ENCODE peak calls at places on chromosomes 11 and 22, in nine cellular contexts. D, K, A, W, I, Q, G, U and V are unnamed samples.
A peak's percentile ranks its signal among the peaks of the same experiment; 100 is the strongest.

GRCh38 chr22:36860821-36861659 is at the start of gene NCF4:
- DNase-seq in K (peak; percentile 88), U (no peak), G (no peak), A (no peak), Q (no peak), I (no peak), D (peak; percentile 91), W (no peak), V (no peak)

GRCh38 chr11:96264364-96264763 is 78.6 kb downstream of the MAML2 start:
- DNase-seq in A (no peak), K (no peak), I (no peak), W (no peak), Q (no peak), U (no peak), G (no peak), D (no peak), V (no peak)

GRCh38 chr11:74634537-74634936 is 42.2 kb downstream of the POLD3 start:
- DNase-seq in I (peak; percentile 29), W (no peak), K (no peak), D (no peak), Q (no peak), U (peak; percentile 16), G (peak; percentile 71), A (no peak), V (peak; percentile 8)

GRCh38 chr11:108858624-108859023 is 193.8 kb downstream of the DDX10 start:
- DNase-seq in U (no peak), W (no peak), K (no peak), I (no peak), G (no peak), Q (no peak), A (no peak), D (no peak), V (no peak)

GRCh38 chr11:23123766-23124165 is 263.5 kb upstream of the CCDC179 start:
- DNase-seq in A (no peak), K (no peak), I (no peak), W (no peak), G (no peak), D (no peak), U (no peak), Q (no peak), V (peak; percentile 2)

GRCh38 chr22:42035256-42035655 is 35.4 kb downstream of the NAGA start:
- DNase-seq in G (no peak), I (no peak), Q (no peak), U (no peak), D (no peak), K (no peak), W (no peak), A (no peak), V (no peak)

GRCh38 chr11:75022759-75023396 is 34.1 kb downstream of the NEU3 start:
- DNase-seq in I (peak; percentile 57), A (peak; percentile 83), W (no peak), D (peak; percentile 40), G (peak; percentile 60), U (peak; percentile 87), Q (peak; percentile 78), K (peak; percentile 76), V (peak; percentile 66)

GRCh38 chr11:78902771-78903507 is 328.3 kb upstream of the NARS2 start:
- DNase-seq in G (no peak), D (peak; percentile 8), I (no peak), K (no peak), A (no peak), W (no peak), Q (no peak), U (no peak), V (no peak)

GRCh38 chr11:104199041-104199440 is 35.1 kb upstream of the PDGFD start:
- DNase-seq in W (no peak), Q (no peak), K (no peak), A (no peak), D (no peak), G (no peak), I (no peak), U (no peak), V (no peak)

GRCh38 chr22:43534916-43535315 is 123.1 kb downstream of the MPPED1 start:
- DNase-seq in A (no peak), Q (no peak), K (no peak), D (no peak), U (no peak), W (no peak), G (no peak), I (no peak), V (no peak)

GRCh38 chr11:61814958-61815789 is 1.6 kb downstream of the FADS1 start:
- DNase-seq in W (peak; percentile 97), G (peak; percentile 97), D (peak; percentile 93), I (peak; percentile 83), U (peak; percentile 92), K (peak; percentile 98), Q (peak; percentile 97), A (peak; percentile 84), V (peak; percentile 97)

GRCh38 chr22:31872209-31872608 is 72.1 kb upstream of the YWHAH start:
- DNase-seq in K (no peak), Q (no peak), D (no peak), G (no peak), I (no peak), W (no peak), A (no peak), U (no peak), V (no peak)

GRCh38 chr11:64772318-64773018 is 5.9 kb downstream of the SF1 start:
- DNase-seq in W (no peak), I (no peak), U (no peak), K (no peak), D (no peak), A (no peak), G (no peak), Q (no peak), V (no peak)

DNA sequence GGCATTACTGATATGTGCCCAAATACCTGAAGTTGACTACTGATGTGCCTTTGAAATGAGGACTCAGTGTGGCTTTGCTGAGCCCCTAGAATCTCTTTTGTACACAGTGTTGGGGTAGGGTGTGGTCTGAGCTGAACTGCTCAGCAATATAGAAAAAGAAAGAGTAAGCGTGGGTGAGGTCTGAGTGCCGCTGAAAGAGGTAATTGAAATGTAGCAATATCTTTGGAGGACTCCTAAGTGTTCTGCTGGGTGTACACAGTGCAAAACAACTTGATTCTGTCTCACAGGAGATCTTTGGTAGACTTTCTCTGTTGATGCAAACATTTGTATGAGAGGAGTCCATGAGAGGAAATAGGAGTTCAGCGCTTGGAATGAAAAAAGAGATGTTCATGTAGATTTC is 73.7 kb upstream of the PTPN5 start:
- DNase-seq in U (no peak), G (no peak), D (no peak), I (no peak), A (no peak), W (no peak), Q (no peak), K (no peak), V (no peak)
- H3K4me3 ChIP-seq in U (no peak overlapping the region), G (no peak overlapping the region), D (no peak overlapping the region), I (no peak overlapping the region), A (no peak overlapping the region), W (no peak overlapping the region), Q (no peak overlapping the region), K (no peak overlapping the region), V (no peak overlapping the region)

GRCh38 chr11:16982256-16982671 is 31.9 kb downstream of the PLEKHA7 start:
- DNase-seq in U (no peak), Q (no peak), W (no peak), I (no peak), A (no peak), K (no peak), G (no peak), D (no peak), V (no peak)
- H3K27me3 ChIP-seq in U (no peaks in the 10 kb centered on the region), Q (no peaks in the 10 kb centered on the region), W (no peaks in the 10 kb centered on the region), I (no peaks in the 10 kb centered on the region), A (no peaks in the 10 kb centered on the region), K (no peaks in the 10 kb centered on the region), G (no peaks in the 10 kb centered on the region), D (no peaks in the 10 kb centered on the region), V (no peaks in the 10 kb centered on the region)

DNA sequence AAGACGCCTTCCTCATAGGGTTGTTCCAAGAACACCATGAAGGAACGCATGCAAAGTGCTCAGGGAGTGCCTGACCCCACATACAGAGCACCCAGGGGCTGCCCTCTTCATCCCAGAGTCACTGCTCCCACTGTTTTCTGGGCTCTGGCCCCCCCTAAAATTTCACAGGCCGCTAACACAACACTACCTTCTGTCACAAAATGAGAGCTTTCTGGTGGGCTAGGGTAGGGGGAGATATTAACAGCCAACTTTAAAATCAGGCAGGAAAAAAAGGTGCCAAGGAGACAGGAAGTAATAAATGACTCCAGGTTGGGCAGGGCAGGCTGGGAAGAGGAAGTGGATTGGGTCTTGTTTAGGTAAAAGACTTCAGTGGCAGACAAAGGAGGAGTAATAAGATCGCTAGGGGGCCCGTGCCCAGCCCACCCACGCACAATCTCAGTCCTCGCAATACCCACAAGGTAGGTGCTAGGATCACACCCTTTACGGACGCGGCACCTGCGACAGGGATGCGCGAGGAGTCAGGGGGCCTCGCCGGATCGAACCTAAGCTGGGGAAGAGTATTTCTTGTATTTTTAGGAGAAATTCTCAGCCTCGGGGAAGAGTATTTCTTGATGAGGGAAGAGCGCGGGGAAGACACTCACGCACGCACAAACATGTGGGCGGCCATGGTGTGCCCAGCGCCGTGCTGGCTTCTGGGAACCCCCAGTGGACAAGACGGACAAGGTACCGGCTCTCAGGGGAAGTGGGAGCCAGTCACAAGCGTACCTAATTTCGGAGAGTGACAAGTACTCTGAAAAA is 911 bp upstream of the FAM118A start:
- DNase-seq in A (no peak), U (no peak), Q (no peak), I (no peak), G (peak; percentile 23), D (no peak), K (no peak), W (no peak), V (no peak)
- H3K4me3 ChIP-seq in A (peak overlapping the region; percentile 95), U (peak overlapping the region; percentile 31), Q (peak overlapping the region; percentile 77), I (peak overlapping the region; percentile 44), G (peak overlapping the region; percentile 91), D (peak overlapping the region; percentile 47), K (peak overlapping the region; percentile 94), W (peak overlapping the region; percentile 97), V (peak overlapping the region; percentile 79)

GRCh38 chr11:13011366-13012036 is 2.4 kb downstream of the RASSF10 start:
- DNase-seq in D (no peak), Q (no peak), W (no peak), K (no peak), A (no peak), G (no peak), I (no peak), U (no peak), V (no peak)
- H3K27me3 ChIP-seq in D (peaks cover 1% of the 10 kb centered on the region), Q (peaks cover 6% of the 10 kb centered on the region), W (peaks cover 81% of the 10 kb centered on the region), K (peaks cover 90% of the 10 kb centered on the region), A (peaks cover 23% of the 10 kb centered on the region), G (no peaks in the 10 kb centered on the region), I (no peaks in the 10 kb centered on the region), U (peaks cover 51% of the 10 kb centered on the region), V (peaks cover 68% of the 10 kb centered on the region)

GRCh38 chr11:133947298-133947905 is 9.4 kb downstream of the IGSF9B start:
- DNase-seq in D (peak; percentile 45), Q (peak; percentile 66), U (no peak), I (no peak), G (no peak), K (no peak), W (no peak), A (no peak), V (peak; percentile 76)
- H3K4me3 ChIP-seq in D (no peak overlapping the region), Q (no peak overlapping the region), U (no peak overlapping the region), I (no peak overlapping the region), G (no peak overlapping the region), K (no peak overlapping the region), W (peak overlapping the region; percentile 33), A (no peak overlapping the region), V (no peak overlapping the region)

GRCh38 chr11:40203606-40204005 is 1255.8 kb downstream of the LRRC4C start:
- DNase-seq in K (no peak), G (no peak), D (no peak), Q (no peak), I (no peak), W (no peak), U (no peak), A (no peak), V (no peak)
- H3K27me3 ChIP-seq in K (no peaks in the 10 kb centered on the region), G (no peaks in the 10 kb centered on the region), D (no peaks in the 10 kb centered on the region), Q (no peaks in the 10 kb centered on the region), I (no peaks in the 10 kb centered on the region), W (no peaks in the 10 kb centered on the region), U (peaks cover 53% of the 10 kb centered on the region), A (no peaks in the 10 kb centered on the region), V (no peaks in the 10 kb centered on the region)

GRCh38 chr11:46381046-46381835 is at the start of gene MDK:
- DNase-seq in A (peak; percentile 70), U (no peak), W (no peak), G (no peak), D (no peak), K (peak; percentile 59), Q (peak; percentile 75), I (no peak), V (no peak)
- H3K4me3 ChIP-seq in A (peak within 1 kb of the TSS; percentile 59), U (peak within 1 kb of the TSS; percentile 98), W (peak within 1 kb of the TSS; percentile 66), G (peak within 1 kb of the TSS; percentile 85), D (peak within 1 kb of the TSS; percentile 59), K (peak within 1 kb of the TSS; percentile 85), Q (peak within 1 kb of the TSS; percentile 92), I (peak within 1 kb of the TSS; percentile 54), V (peak within 1 kb of the TSS; percentile 41)